ENCODE peak calls at places on chromosome 3, in four cellular contexts. One of them, this sample, is unnamed.

GRCh38 chr3:23809294-23809693 is 3.5 kb downstream of the UBE2E1 start:
- DNase-seq in sigmoid colon: no peak
- DNase-seq in adrenal gland: no peak
- DNase-seq in A549: no peak
- DNase-seq in this sample: no peak

GRCh38 chr3:184759666-184760200 is 47.9 kb upstream of the MAGEF1 start:
- DNase-seq in sigmoid colon: no peak
- DNase-seq in adrenal gland: no peak
- DNase-seq in A549: no peak
- DNase-seq in this sample: no peak

GRCh38 chr3:123344175-123344908 is 104.5 kb downstream of the ADCY5 start:
- DNase-seq in sigmoid colon: peak; percentile 50
- DNase-seq in adrenal gland: peak; percentile 68
- DNase-seq in A549: no peak
- DNase-seq in this sample: no peak

GRCh38 chr3:4823986-4824947 is 155.0 kb upstream of the BHLHE40 start:
- DNase-seq in sigmoid colon: no peak
- DNase-seq in adrenal gland: no peak
- DNase-seq in A549: no peak
- DNase-seq in this sample: no peak

GRCh38 chr3:187292631-187293513 is 1.3 kb upstream of the MASP1 start:
- DNase-seq in sigmoid colon: no peak
- DNase-seq in adrenal gland: no peak
- DNase-seq in A549: no peak
- DNase-seq in this sample: no peak

GRCh38 chr3:128706171-128706570 is 19.8 kb upstream of the RAB7A start:
- DNase-seq in sigmoid colon: no peak
- DNase-seq in adrenal gland: no peak
- DNase-seq in A549: no peak
- DNase-seq in this sample: no peak

GRCh38 chr3:120039642-120040610 is 54.3 kb downstream of the GSK3B start:
- DNase-seq in sigmoid colon: no peak
- DNase-seq in adrenal gland: no peak
- DNase-seq in A549: peak; percentile 22
- DNase-seq in this sample: no peak

GRCh38 chr3:5251196-5251583 is 63.7 kb downstream of the EDEM1 start:
- DNase-seq in sigmoid colon: no peak
- DNase-seq in adrenal gland: no peak
- DNase-seq in A549: no peak
- DNase-seq in this sample: no peak

GRCh38 chr3:172040078-172040975 is 949 bp downstream of the FNDC3B start:
- DNase-seq in sigmoid colon: peak; percentile 94
- DNase-seq in adrenal gland: peak; percentile 82
- DNase-seq in A549: peak; percentile 76
- DNase-seq in this sample: peak; percentile 92

GRCh38 chr3:150830094-150830681 is 67.2 kb upstream of the SIAH2 start:
- DNase-seq in sigmoid colon: no peak
- DNase-seq in adrenal gland: no peak
- DNase-seq in A549: peak; percentile 32
- DNase-seq in this sample: no peak

GRCh38 chr3:195043612-195044144 is 227.3 kb downstream of the XXYLT1 start:
- DNase-seq in sigmoid colon: no peak
- DNase-seq in adrenal gland: no peak
- DNase-seq in A549: no peak
- DNase-seq in this sample: no peak

GRCh38 chr3:120168038-120168437 is 73.8 kb upstream of the GSK3B start:
- DNase-seq in sigmoid colon: no peak
- DNase-seq in adrenal gland: no peak
- DNase-seq in A549: no peak
- DNase-seq in this sample: no peak

GRCh38 chr3:137642305-137642704 is 121.8 kb upstream of the SOX14 start:
- DNase-seq in sigmoid colon: no peak
- DNase-seq in adrenal gland: no peak
- DNase-seq in A549: no peak
- DNase-seq in this sample: no peak

GRCh38 chr3:13537926-13538325 is 11.0 kb upstream of the FBLN2 start:
- DNase-seq in sigmoid colon: peak; percentile 69
- DNase-seq in adrenal gland: no peak
- DNase-seq in A549: peak; percentile 84
- DNase-seq in this sample: no peak

GRCh38 chr3:171258316-171258715 is 201.9 kb downstream of the TNIK start:
- DNase-seq in sigmoid colon: no peak
- DNase-seq in adrenal gland: no peak
- DNase-seq in A549: no peak
- DNase-seq in this sample: no peak

GRCh38 chr3:72836923-72837322 is 11.3 kb downstream of the SHQ1 start:
- DNase-seq in sigmoid colon: peak; percentile 91
- DNase-seq in adrenal gland: peak; percentile 74
- DNase-seq in A549: no peak
- DNase-seq in this sample: peak; percentile 95

GRCh38 chr3:25288416-25288815 is 139.6 kb upstream of the RARB start:
- DNase-seq in sigmoid colon: no peak
- DNase-seq in adrenal gland: no peak
- DNase-seq in A549: no peak
- DNase-seq in this sample: no peak

GRCh38 chr3:36635731-36636130 is 128.6 kb downstream of the DCLK3 start:
- DNase-seq in sigmoid colon: no peak
- DNase-seq in adrenal gland: no peak
- DNase-seq in A549: no peak
- DNase-seq in this sample: no peak

GRCh38 chr3:105618561-105618960 is 250.3 kb downstream of the CBLB start:
- DNase-seq in sigmoid colon: no peak
- DNase-seq in adrenal gland: no peak
- DNase-seq in A549: no peak
- DNase-seq in this sample: no peak

GRCh38 chr3:168081171-168081771 is 14.5 kb downstream of the GOLIM4 start:
- DNase-seq in sigmoid colon: no peak
- DNase-seq in adrenal gland: no peak
- DNase-seq in A549: no peak
- DNase-seq in this sample: no peak

GRCh38 chr3:4948395-4948794 is 30.8 kb upstream of the BHLHE40 start:
- DNase-seq in sigmoid colon: no peak
- DNase-seq in adrenal gland: no peak
- DNase-seq in A549: peak; percentile 33
- DNase-seq in this sample: no peak

GRCh38 chr3:73602171-73602570 is 22.6 kb downstream of the PDZRN3 start:
- DNase-seq in sigmoid colon: no peak
- DNase-seq in adrenal gland: no peak
- DNase-seq in A549: no peak
- DNase-seq in this sample: no peak

GRCh38 chr3:139797724-139798343 is 120.1 kb upstream of the NMNAT3 start:
- DNase-seq in sigmoid colon: no peak
- DNase-seq in adrenal gland: peak; percentile 40
- DNase-seq in A549: peak; percentile 5
- DNase-seq in this sample: no peak

GRCh38 chr3:183390844-183391243 is 37.6 kb downstream of the MCF2L2 start:
- DNase-seq in sigmoid colon: no peak
- DNase-seq in adrenal gland: no peak
- DNase-seq in A549: no peak
- DNase-seq in this sample: no peak

GRCh38 chr3:57825116-57825515 is 69.0 kb downstream of the SLMAP start:
- DNase-seq in sigmoid colon: no peak
- DNase-seq in adrenal gland: no peak
- DNase-seq in A549: no peak
- DNase-seq in this sample: no peak

GRCh38 chr3:89223188-89223587 is 115.8 kb downstream of the EPHA3 start:
- DNase-seq in sigmoid colon: no peak
- DNase-seq in adrenal gland: no peak
- DNase-seq in A549: no peak
- DNase-seq in this sample: no peak

GRCh38 chr3:47130557-47130956 is 33.4 kb downstream of the SETD2 start:
- DNase-seq in sigmoid colon: no peak
- DNase-seq in adrenal gland: no peak
- DNase-seq in A549: no peak
- DNase-seq in this sample: no peak

GRCh38 chr3:32239638-32240550 is 1.4 kb downstream of the CMTM8 start:
- DNase-seq in sigmoid colon: no peak
- DNase-seq in adrenal gland: no peak
- DNase-seq in A549: peak; percentile 62
- DNase-seq in this sample: peak; percentile 80

GRCh38 chr3:126104028-126104635 is 20.2 kb upstream of the SLC41A3 start:
- DNase-seq in sigmoid colon: peak; percentile 63
- DNase-seq in adrenal gland: no peak
- DNase-seq in A549: no peak
- DNase-seq in this sample: no peak

GRCh38 chr3:44554626-44555592 is at the start of gene ZKSCAN7:
- DNase-seq in sigmoid colon: peak; percentile 73
- DNase-seq in adrenal gland: peak; percentile 73
- DNase-seq in A549: no peak
- DNase-seq in this sample: peak; percentile 48
- TF ChIP-seq POLR2A in sigmoid colon: no peak
- TF ChIP-seq POLR2A in adrenal gland: no peak
- TF ChIP-seq POLR2A in A549: no peak
- TF ChIP-seq POLR2A in this sample: peak; percentile 11

DNA sequence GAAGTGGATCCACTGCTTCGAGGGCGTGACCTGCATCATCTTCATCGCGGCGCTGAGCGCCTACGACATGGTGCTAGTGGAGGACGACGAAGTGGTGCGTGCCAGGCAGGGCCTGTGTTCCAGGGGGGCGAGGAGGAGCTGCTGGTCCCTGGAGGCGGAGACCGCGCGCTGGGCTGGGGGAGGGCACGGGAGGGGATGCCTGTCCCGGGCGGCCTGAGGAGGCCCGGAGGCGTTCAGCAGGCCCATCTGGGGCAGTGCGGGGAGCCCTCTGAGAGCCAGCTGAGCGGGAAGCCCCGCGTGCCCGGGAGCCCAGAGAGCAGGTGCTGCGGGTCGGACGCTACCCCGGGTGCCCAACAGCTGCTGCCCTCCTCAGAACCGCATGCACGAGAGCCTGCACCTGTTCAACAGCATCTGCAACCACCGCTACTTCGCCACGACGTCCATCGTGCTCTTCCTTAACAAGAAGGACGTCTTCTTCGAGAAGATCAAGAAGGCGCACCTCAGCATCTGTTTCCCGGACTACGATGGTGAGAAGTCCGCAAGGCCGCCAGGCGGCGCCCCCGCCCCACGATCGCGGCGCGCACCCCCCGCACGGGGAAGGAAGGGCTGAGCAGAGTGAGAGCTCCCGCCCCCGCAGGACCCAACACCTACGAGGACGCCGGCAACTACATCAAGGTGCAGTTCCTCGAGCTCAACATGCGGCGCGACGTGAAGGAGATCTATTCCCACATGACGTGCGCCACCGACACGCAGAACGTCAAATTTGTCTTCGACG is 2.9 kb downstream of the GNAT1 start:
- DNase-seq in sigmoid colon: peak; percentile 81
- DNase-seq in adrenal gland: no peak
- DNase-seq in A549: peak; percentile 70
- DNase-seq in this sample: peak; percentile 79
- H3K4me1 ChIP-seq in sigmoid colon: peaks cover 24% of the 10 kb centered on the region
- H3K4me1 ChIP-seq in adrenal gland: peaks cover 7% of the 10 kb centered on the region
- H3K4me1 ChIP-seq in A549: peaks cover 13% of the 10 kb centered on the region
- H3K4me1 ChIP-seq in this sample: no peaks in the 10 kb centered on the region

GRCh38 chr3:153252963-153253362 is 90.9 kb downstream of the RAP2B start:
- DNase-seq in sigmoid colon: no peak
- DNase-seq in adrenal gland: no peak
- DNase-seq in A549: no peak
- DNase-seq in this sample: no peak
- H3K4me3 ChIP-seq in sigmoid colon: no peak overlapping the region
- H3K4me3 ChIP-seq in adrenal gland: no peak overlapping the region
- H3K4me3 ChIP-seq in A549: no peak overlapping the region
- H3K4me3 ChIP-seq in this sample: no peak overlapping the region

DNA sequence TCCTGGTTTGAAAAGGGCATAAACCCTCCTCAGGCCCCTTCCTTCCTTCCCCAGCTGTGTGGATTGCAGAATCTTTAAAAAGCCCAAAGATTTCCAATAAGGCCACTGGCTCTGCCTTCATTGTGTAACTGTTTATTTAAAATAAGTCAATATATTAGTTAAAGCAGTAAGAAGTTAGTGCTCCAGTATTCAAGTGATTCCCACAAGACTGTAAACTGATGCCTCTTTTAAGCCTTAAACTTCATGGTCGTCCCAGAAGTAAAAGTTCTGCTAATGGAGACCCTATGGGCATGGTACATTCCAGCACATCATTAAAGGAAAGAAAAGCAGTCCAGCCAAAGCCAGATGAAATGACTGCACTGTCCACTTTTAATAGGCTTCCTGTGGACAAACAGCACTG is 512.6 kb downstream of the MECOM start:
- DNase-seq in sigmoid colon: no peak
- DNase-seq in adrenal gland: no peak
- DNase-seq in A549: no peak
- DNase-seq in this sample: no peak
- TF ChIP-seq POLR2A in sigmoid colon: no peak
- TF ChIP-seq POLR2A in adrenal gland: no peak
- TF ChIP-seq POLR2A in A549: no peak
- TF ChIP-seq POLR2A in this sample: no peak